ENCODE peak calls at places on chromosomes 13 and 19, in five cellular contexts. T is fibroblast of pulmonary artery; X is activated naive CD8-positive, alpha-beta T cell treated with anti-CD3 and anti-CD28 coated beads, Interleukin-2, amount 10 ng/mL, durations not matched to agents 7 days and 5 days; N is fibroblast of mammary gland; W is non-pigmented ciliary epithelial cell. L is an unnamed sample.
A peak's percentile ranks its signal among the peaks of the same experiment; 100 is the strongest.

GRCh38 chr19:3358919-3359849 is 7.2 kb upstream of the NFIC start:
- DNase-seq in W (no peak), X (peak; percentile 75), T (peak; percentile 56), N (peak; percentile 40), L (no peak)

GRCh38 chr19:41226053-41226873 is 7.2 kb downstream of the AXL start:
- DNase-seq in X (peak; percentile 60), N (peak; percentile 76), T (peak; percentile 92), W (peak; percentile 52), L (peak; percentile 53)

GRCh38 chr19:51702754-51703654 is 9.9 kb downstream of the SPACA6 start:
- DNase-seq in X (peak; percentile 43), W (no peak), N (no peak), T (no peak), L (no peak)

GRCh38 chr19:3373971-3374368 is 7.6 kb downstream of the NFIC start:
- DNase-seq in T (no peak), X (no peak), W (no peak), N (peak; percentile 55), L (no peak)

GRCh38 chr19:7348587-7349230 is at the start of gene ARHGEF18:
- DNase-seq in W (no peak), T (no peak), X (peak; percentile 64), N (no peak), L (no peak)

GRCh38 chr19:28409859-28410258 is 803.1 kb downstream of the UQCRFS1 start:
- DNase-seq in T (no peak), W (no peak), N (no peak), X (no peak), L (no peak)

GRCh38 chr13:100175803-100176182 is 86.9 kb downstream of the PCCA start:
- DNase-seq in W (no peak), N (no peak), X (no peak), T (no peak), L (no peak)

GRCh38 chr19:5851302-5851701 is at the start of gene FUT3:
- DNase-seq in X (no peak), W (no peak), N (no peak), T (no peak), L (no peak)

GRCh38 chr19:33638167-33639033 is 16.6 kb downstream of the CHST8 start:
- DNase-seq in T (no peak), W (no peak), N (no peak), X (no peak), L (no peak)

GRCh38 chr19:55158848-55159793 is 1.6 kb upstream of the TNNI3 start:
- DNase-seq in X (no peak), T (peak; percentile 49), N (peak; percentile 61), W (no peak), L (no peak)

GRCh38 chr13:27276188-27276587 is 5.6 kb downstream of the RASL11A start:
- DNase-seq in X (no peak), W (no peak), N (peak; percentile 83), T (peak; percentile 67), L (no peak)

GRCh38 chr13:48818495-48818961 is 157.2 kb upstream of the FNDC3A start:
- DNase-seq in T (peak; percentile 88), N (peak; percentile 99), W (peak; percentile 88), X (no peak), L (peak; percentile 92)

GRCh38 chr19:7916137-7916907 is 1.7 kb downstream of the TGFBR3L start:
- DNase-seq in T (no peak), N (no peak), X (peak; percentile 78), W (no peak), L (no peak)

GRCh38 chr19:41341669-41342490 is 11.8 kb downstream of the TGFB1 start:
- DNase-seq in N (no peak), T (no peak), X (no peak), W (no peak), L (no peak)

GRCh38 chr19:50432221-50432626 is 468 bp upstream of the MYBPC2 start:
- DNase-seq in X (no peak), N (no peak), W (no peak), T (peak; percentile 5), L (no peak)

GRCh38 chr13:41780736-41781708 is 179.9 kb downstream of the VWA8 start:
- DNase-seq in W (peak; percentile 74), X (no peak), N (peak; percentile 77), T (peak; percentile 81), L (peak; percentile 73)

GRCh38 chr19:12668937-12669271 is 2.3 kb downstream of the WDR83 start:
- DNase-seq in N (peak; percentile 60), T (peak; percentile 51), W (peak; percentile 24), X (peak; percentile 68), L (peak; percentile 5)

GRCh38 chr19:35446194-35446593 is 1.9 kb upstream of the FFAR2 start:
- DNase-seq in N (no peak), W (no peak), T (peak; percentile 46), X (no peak), L (no peak)

GRCh38 chr19:46944123-46944718 is 75.4 kb upstream of the NPAS1 start:
- DNase-seq in X (no peak), N (no peak), W (no peak), T (no peak), L (no peak)

L was measured in astrocyte of the cerebellum.